ENCODE peak calls at places on chromosomes 7 and 10, in seven cellular contexts. F is DND-41, T is fibroblast of lung, Q is hepatocyte, C is GM23248, V is endothelial cell of umbilical vein, N is neural progenitor cell. Z is an unnamed sample.
A peak's percentile ranks its signal among the peaks of the same experiment; 100 is the strongest.

GRCh38 chr7:73899731-73900142 is 38.8 kb downstream of the TMEM270 start:
- DNase-seq in T (peak; percentile 87), V (peak; percentile 16), N (no peak), C (peak; percentile 97), F (no peak), Q (no peak), Z (no peak)

GRCh38 chr10:122911889-122912484 is 1.6 kb downstream of the FAM24A start:
- DNase-seq in T (peak; percentile 44), V (peak; percentile 64), F (peak; percentile 80), Q (peak; percentile 76), N (peak; percentile 87), C (peak; percentile 56), Z (peak; percentile 5)

GRCh38 chr10:74292871-74293427 is 141.9 kb downstream of the ADK start:
- DNase-seq in N (no peak), F (no peak), C (peak; percentile 57), Q (no peak), T (peak; percentile 94), V (no peak), Z (no peak)

GRCh38 chr10:114404171-114405010 is at the start of gene AFAP1L2:
- DNase-seq in Q (peak; percentile 69), V (no peak), F (no peak), N (peak; percentile 63), T (peak; percentile 32), C (peak; percentile 35), Z (no peak)

GRCh38 chr10:76270464-76270863 is 839.0 kb downstream of the LRMDA start:
- DNase-seq in F (no peak), N (peak; percentile 23), V (no peak), Q (no peak), C (no peak), T (no peak), Z (no peak)

GRCh38 chr7:136657332-136657942 is 211.0 kb upstream of the CHRM2 start:
- DNase-seq in V (no peak), C (no peak), T (no peak), Q (no peak), N (no peak), F (no peak), Z (no peak)

GRCh38 chr10:133042816-133043215 is 44.9 kb upstream of the ADGRA1 start:
- DNase-seq in Q (no peak), T (no peak), F (no peak), C (no peak), N (no peak), V (no peak), Z (no peak)

GRCh38 chr7:123665896-123666295 is 10.2 kb downstream of the LMOD2 start:
- DNase-seq in F (no peak), V (no peak), N (no peak), C (no peak), T (peak; percentile 4), Q (no peak), Z (no peak)

DNA sequence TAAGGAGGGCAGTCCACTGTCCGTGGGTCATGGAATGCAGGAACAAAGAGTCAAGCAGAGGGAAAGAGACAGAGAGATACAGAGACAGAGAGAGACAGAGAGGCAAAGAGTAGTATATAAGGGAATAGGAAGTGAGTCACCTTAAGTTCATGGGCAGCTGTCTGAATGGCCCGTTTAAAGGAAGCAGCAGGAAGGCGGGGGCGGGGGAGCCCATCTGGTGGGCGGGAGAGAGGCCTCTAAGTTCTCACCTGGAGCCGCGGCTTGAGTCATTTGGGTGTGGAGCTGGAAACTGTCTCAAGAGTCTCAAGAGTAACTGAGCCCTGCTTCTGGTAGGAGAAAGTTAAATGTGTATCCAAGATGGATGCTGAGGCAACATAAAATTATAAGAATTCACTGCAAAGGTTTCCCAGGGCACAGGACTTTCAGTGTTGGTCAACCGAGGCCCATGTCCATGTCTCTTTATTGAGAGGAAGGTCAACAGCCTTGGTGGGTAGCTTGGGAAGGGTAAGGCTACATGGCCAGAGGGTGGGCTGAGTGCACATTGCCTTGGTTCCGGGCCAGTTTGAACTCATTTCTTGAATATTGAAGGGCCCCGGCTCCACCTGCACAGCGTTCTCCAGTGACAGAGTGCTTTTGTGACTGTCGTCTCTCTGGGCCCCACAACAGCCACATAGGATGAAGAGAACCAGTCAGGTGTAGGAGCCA is 85.5 kb upstream of the CACUL1 start:
- DNase-seq in C (no peak), V (no peak), Q (no peak), N (no peak), T (peak; percentile 19), F (no peak), Z (peak; percentile 86)
- H2AFZ ChIP-seq in C (no peak overlapping the region), V (no peak overlapping the region), Q (no peak overlapping the region), N (no peak overlapping the region), T (no peak overlapping the region), F (no peak overlapping the region), Z (peak overlapping the region; percentile 66)

DNA sequence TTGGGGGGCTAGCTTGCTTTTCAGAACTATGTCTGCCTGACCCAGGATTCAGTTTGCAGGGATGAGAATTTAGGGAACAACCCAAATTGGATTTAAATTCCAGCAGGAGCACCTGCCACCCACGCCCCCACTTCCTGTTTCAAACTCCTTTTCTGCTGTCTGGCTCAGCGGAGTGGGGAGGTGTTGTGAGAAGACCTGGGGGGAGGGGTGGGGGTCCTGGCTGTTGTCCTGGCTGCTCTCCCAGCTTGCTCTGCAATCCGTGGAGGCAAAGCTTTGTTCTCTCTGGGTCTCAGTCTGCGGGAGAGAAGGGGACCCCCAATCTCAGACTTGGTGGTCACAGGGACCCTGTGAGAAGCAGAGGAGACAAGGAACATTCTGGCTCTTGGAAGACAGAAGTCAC is 799 bp downstream of the KCNK18 start:
- DNase-seq in F (no peak), Q (no peak), T (no peak), N (peak; percentile 20), C (no peak), V (no peak), Z (no peak)
- H3K9me3 ChIP-seq in F (no peaks in the 10 kb centered on the region), Q (no peaks in the 10 kb centered on the region), T (no peaks in the 10 kb centered on the region), N (no peaks in the 10 kb centered on the region), C (no peaks in the 10 kb centered on the region), V (no peaks in the 10 kb centered on the region), Z (no peaks in the 10 kb centered on the region)

GRCh38 chr7:27196287-27196739 is 3.6 kb downstream of the HOXA13 start:
- DNase-seq in C (peak; percentile 75), T (peak; percentile 52), F (peak; percentile 80), Q (peak; percentile 89), N (peak; percentile 84), V (peak; percentile 84), Z (peak; percentile 57)

GRCh38 chr7:27192546-27193334 is 7.2 kb downstream of the HOXA13 start:
- DNase-seq in V (no peak), N (peak; percentile 53), T (no peak), Q (no peak), F (no peak), C (peak; percentile 66), Z (no peak)

GRCh38 chr7:27194002-27194352 is 5.9 kb downstream of the HOXA13 start:
- DNase-seq in C (no peak), N (no peak), F (no peak), Q (no peak), T (no peak), V (no peak), Z (no peak)

GRCh38 chr7:27193335-27194001 is 6.4 kb downstream of the HOXA13 start:
- DNase-seq in V (no peak), T (no peak), N (peak; percentile 52), Q (no peak), C (no peak), F (no peak), Z (no peak)

DNA sequence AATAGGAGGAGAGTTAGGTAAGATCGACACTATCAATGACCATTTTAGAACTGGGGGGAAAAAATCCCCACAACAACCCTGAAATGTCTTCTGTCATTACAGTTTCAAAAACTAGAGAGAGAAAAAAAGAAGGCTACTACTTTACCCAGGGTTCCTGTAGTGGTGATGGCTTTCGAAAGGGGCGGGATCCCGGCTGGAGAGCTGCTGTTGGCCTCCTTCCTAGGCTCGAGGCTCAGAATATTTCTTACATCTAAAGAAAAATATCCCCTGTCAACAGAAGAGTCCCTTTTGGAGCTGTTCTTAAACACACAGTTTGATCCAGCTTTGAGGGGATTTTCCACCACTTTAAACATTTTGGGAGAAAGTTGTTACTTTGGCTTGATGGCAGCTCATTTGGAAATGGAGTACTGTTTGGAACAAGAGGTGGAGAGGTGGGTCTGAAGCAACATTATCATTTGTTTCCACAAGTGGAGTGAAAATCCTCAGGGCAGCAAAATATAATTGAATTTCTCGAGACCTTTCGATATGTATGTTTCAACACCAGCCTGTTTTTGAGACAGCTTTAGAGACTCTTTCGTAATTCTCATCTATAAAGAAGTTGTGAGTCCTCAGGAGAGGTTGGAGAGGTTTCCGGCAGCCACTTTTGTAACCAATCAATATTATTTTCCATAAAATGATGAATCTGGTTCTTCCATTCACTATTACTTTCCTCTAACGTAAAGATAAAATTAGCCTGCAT is 5.1 kb downstream of the HOXA13 start:
- DNase-seq in V (no peak), T (no peak), N (no peak), F (no peak), Q (no peak), C (no peak), Z (no peak)
- TF ChIP-seq EZH2 in V (peak; percentile 65), T (no peak), N (no peak), F (no peak), Q (no peak), C (no peak), Z (no peak)

DNA sequence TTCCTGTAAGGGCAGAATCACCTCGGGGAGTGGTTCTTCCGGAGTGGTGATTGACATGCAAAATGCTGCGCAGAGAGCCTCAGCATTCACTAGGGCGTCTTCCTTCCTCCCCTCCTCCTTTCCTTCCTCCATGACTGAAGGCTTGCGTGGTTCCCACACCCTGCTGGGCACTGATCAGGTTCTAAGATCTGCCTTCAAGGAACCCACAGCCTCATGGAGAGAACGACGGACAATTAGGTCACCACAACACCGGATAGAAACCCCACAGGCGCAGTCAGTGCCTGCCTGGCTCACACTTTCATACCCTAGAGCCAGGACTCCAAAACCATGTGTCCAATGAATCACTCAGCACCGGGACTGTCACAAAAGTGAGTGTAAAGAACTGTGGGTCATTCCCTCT is 131.3 kb downstream of the DPP6 start:
- DNase-seq in N (no peak), F (no peak), Q (no peak), T (no peak), V (no peak), C (no peak), Z (no peak)
- H2AFZ ChIP-seq in N (peak overlapping the region; percentile 77), F (no peak overlapping the region), Q (no peak overlapping the region), T (no peak overlapping the region), V (no peak overlapping the region), C (no peak overlapping the region), Z (no peak overlapping the region)

DNA sequence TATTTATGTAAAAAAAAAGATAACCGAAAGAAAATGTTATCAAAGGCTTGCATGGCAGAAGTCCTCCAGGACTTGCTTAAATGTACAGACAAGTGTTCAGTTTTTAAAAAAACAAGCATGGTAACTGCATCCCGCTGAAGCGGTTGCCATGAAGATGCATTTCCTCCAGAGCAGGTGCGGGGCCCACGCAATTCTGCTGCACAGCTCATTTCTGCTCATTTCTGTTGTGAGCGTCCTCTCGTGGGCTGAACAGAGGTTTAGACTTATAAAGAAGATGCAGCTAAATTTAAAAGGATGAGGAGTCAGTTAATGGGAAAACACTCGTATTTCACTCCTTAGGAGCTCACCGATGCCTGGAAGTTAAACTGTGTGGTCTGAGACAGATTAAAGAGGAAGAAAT is 247.6 kb downstream of the DNAJB6 start:
- DNase-seq in F (no peak), N (no peak), C (no peak), V (no peak), Q (no peak), T (no peak), Z (no peak)
- H3K9me3 ChIP-seq in F (no peaks in the 10 kb centered on the region), N (no peaks in the 10 kb centered on the region), C (no peaks in the 10 kb centered on the region), V (no peaks in the 10 kb centered on the region), Q (no peaks in the 10 kb centered on the region), T (no peaks in the 10 kb centered on the region), Z (peaks cover 3% of the 10 kb centered on the region)

Z was measured in keratinocyte.